ENCODE peak calls at places on chromosomes 16 and 17, in seven cellular contexts. A is astrocyte of the hippocampus; G is GM04504; T is stimulated activated CD4-positive, alpha-beta T cell treated with anti-CD3 and anti-CD28 coated beads, Interleukin-15, amount 100 ng/mL, for 48 hours; H is 8988T; W is dorsolateral prefrontal cortex; Z is GM23338. S is an unnamed sample.

GRCh38 chr16:12398029-12398735 is 405.5 kb downstream of the CPPED1 start:
- DNase-seq in A (peak), G (no peak), T (no peak), H (no peak), W (no peak), Z (no peak), S (no peak)

GRCh38 chr17:39921323-39921722 is 2.9 kb upstream of the GSDMB start:
- DNase-seq in A (no peak), G (no peak), T (no peak), H (no peak), W (peak), Z (no peak), S (no peak)

GRCh38 chr17:69500911-69501429 is 86.5 kb downstream of the MAP2K6 start:
- DNase-seq in A (no peak), G (no peak), T (no peak), H (no peak), W (no peak), Z (no peak), S (no peak)

GRCh38 chr17:44465897-44466296 is 37.3 kb downstream of the GPATCH8 start:
- DNase-seq in A (no peak), G (no peak), T (no peak), H (no peak), W (no peak), Z (no peak), S (no peak)

GRCh38 chr17:47884905-47885735 is 10.9 kb upstream of the SP2 start:
- DNase-seq in A (no peak), G (no peak), T (no peak), H (no peak), W (no peak), Z (peak), S (no peak)

GRCh38 chr16:75555213-75555706 is 792 bp downstream of the TMEM231 start:
- DNase-seq in A (peak), G (peak), T (no peak), H (peak), W (peak), Z (peak), S (peak)

GRCh38 chr16:16131659-16132058 is 91.6 kb downstream of the ABCC6 start:
- DNase-seq in A (no peak), G (no peak), T (no peak), H (no peak), W (no peak), Z (no peak), S (no peak)

GRCh38 chr17:46002311-46002972 is 3.4 kb downstream of the STH start:
- DNase-seq in A (peak), G (peak), T (peak), H (no peak), W (peak), Z (peak), S (peak)

GRCh38 chr16:70396209-70396904 is 42.5 kb downstream of the ST3GAL2 start:
- DNase-seq in A (no peak), G (peak), T (no peak), H (no peak), W (no peak), Z (no peak), S (peak)

GRCh38 chr17:31535581-31535981 is 144.1 kb downstream of the RAB11FIP4 start:
- DNase-seq in A (no peak), G (no peak), T (peak), H (no peak), W (no peak), Z (no peak), S (no peak)

GRCh38 chr17:78272181-78272913 is 40.9 kb downstream of the TMEM235 start:
- DNase-seq in A (peak), G (no peak), T (peak), H (no peak), W (peak), Z (peak), S (no peak)

GRCh38 chr16:79156761-79157160 is 443.8 kb downstream of the MAF start:
- DNase-seq in A (no peak), G (no peak), T (no peak), H (no peak), W (no peak), Z (no peak), S (no peak)

GRCh38 chr16:20285993-20286499 is 41.3 kb downstream of the GP2 start:
- DNase-seq in A (no peak), G (no peak), T (no peak), H (no peak), W (no peak), Z (peak), S (no peak)

GRCh38 chr17:45748911-45749310 is 35.2 kb upstream of the CRHR1 start:
- DNase-seq in A (no peak), G (no peak), T (no peak), H (no peak), W (no peak), Z (no peak), S (no peak)

GRCh38 chr17:60809421-60809820 is 131.8 kb downstream of the BCAS3 start:
- DNase-seq in A (no peak), G (no peak), T (no peak), H (no peak), W (no peak), Z (no peak), S (no peak)

GRCh38 chr17:752002-752619 is at the start of gene GEMIN4:
- DNase-seq in A (peak), G (peak), T (peak), H (peak), W (peak), Z (peak), S (peak)

GRCh38 chr16:65098916-65099315 is 22.9 kb downstream of the CDH11 start:
- DNase-seq in A (no peak), G (peak), T (no peak), H (no peak), W (no peak), Z (no peak), S (no peak)

GRCh38 chr17:63431939-63432804 is 13.9 kb downstream of the CYB561 start:
- DNase-seq in A (peak), G (peak), T (no peak), H (no peak), W (no peak), Z (no peak), S (no peak)

GRCh38 chr17:38745545-38745944 is 2.6 kb downstream of the PCGF2 start:
- DNase-seq in A (no peak), G (no peak), T (no peak), H (no peak), W (no peak), Z (no peak), S (no peak)

GRCh38 chr17:49216953-49217650 is 6.6 kb downstream of the ABI3 start:
- DNase-seq in A (no peak), G (no peak), T (no peak), H (no peak), W (no peak), Z (no peak), S (no peak)

GRCh38 chr17:69967910-69968411 is 107.1 kb upstream of the KCNJ16 start:
- DNase-seq in A (peak), G (peak), T (no peak), H (no peak), W (no peak), Z (no peak), S (no peak)

GRCh38 chr17:64081802-64082799 is 47.8 kb downstream of the ERN1 start:
- DNase-seq in A (peak), G (peak), T (no peak), H (no peak), W (no peak), Z (no peak), S (no peak)

GRCh38 chr16:81424761-81425160 is 19.8 kb upstream of the CMIP start:
- DNase-seq in A (no peak), G (no peak), T (no peak), H (no peak), W (no peak), Z (no peak), S (no peak)

GRCh38 chr16:57115504-57116182 is 23.3 kb downstream of the CPNE2 start:
- DNase-seq in A (peak), G (no peak), T (no peak), H (no peak), W (peak), Z (peak), S (no peak)

GRCh38 chr16:57260294-57260929 is 15.4 kb downstream of the ARL2BP start:
- DNase-seq in A (peak), G (no peak), T (no peak), H (no peak), W (peak), Z (peak), S (no peak)

GRCh38 chr17:7561589-7562207 is at the start of gene SENP3:
- DNase-seq in A (peak), G (peak), T (peak), H (peak), W (peak), Z (peak), S (peak)

GRCh38 chr16:87954826-87955225 is 3.6 kb downstream of the BANP start:
- DNase-seq in A (no peak), G (no peak), T (no peak), H (no peak), W (no peak), Z (no peak), S (no peak)

GRCh38 chr17:72370819-72371218 is 250.0 kb downstream of the SOX9 start:
- DNase-seq in A (peak), G (no peak), T (no peak), H (no peak), W (no peak), Z (no peak), S (no peak)

GRCh38 chr17:35089846-35090193 is 26.3 kb upstream of the RFFL start:
- DNase-seq in A (no peak), G (no peak), T (peak), H (no peak), W (no peak), Z (peak), S (peak)

GRCh38 chr16:53781023-53781605 is 77.2 kb downstream of the FTO start:
- DNase-seq in A (no peak), G (no peak), T (no peak), H (no peak), W (no peak), Z (no peak), S (no peak)

GRCh38 chr17:78957076-78957475 is 22.6 kb downstream of the LGALS3BP start:
- DNase-seq in A (peak), G (no peak), T (no peak), H (no peak), W (no peak), Z (no peak), S (no peak)

GRCh38 chr16:83298541-83298940 is 509.2 kb upstream of the HSBP1 start:
- DNase-seq in A (no peak), G (no peak), T (no peak), H (no peak), W (no peak), Z (no peak), S (no peak)

GRCh38 chr17:80068301-80069160 is 32.1 kb downstream of the CCDC40 start:
- DNase-seq in A (peak), G (no peak), T (no peak), H (no peak), W (no peak), Z (no peak), S (no peak)

GRCh38 chr16:28001184-28001583 is 62.3 kb downstream of the GSG1L start:
- DNase-seq in A (no peak), G (no peak), T (no peak), H (no peak), W (no peak), Z (no peak), S (no peak)

GRCh38 chr17:30117548-30118155 is 1.0 kb downstream of the NSRP1 start:
- DNase-seq in A (peak), G (no peak), T (no peak), H (no peak), W (no peak), Z (no peak), S (no peak)

GRCh38 chr16:67431805-67432476 is 1.0 kb downstream of the HSD11B2 start:
- DNase-seq in A (no peak), G (no peak), T (no peak), H (peak), W (no peak), Z (peak), S (no peak)

GRCh38 chr17:2343421-2343820 is 6.1 kb downstream of the SGSM2 start:
- DNase-seq in A (no peak), G (no peak), T (peak), H (no peak), W (no peak), Z (no peak), S (no peak)

GRCh38 chr16:86517652-86518258 is 7.4 kb downstream of the FOXF1 start:
- DNase-seq in A (peak), G (no peak), T (no peak), H (peak), W (peak), Z (peak), S (peak)